ENCODE peak calls at places on chromosomes 16 and 17, in four cellular contexts. N is effector memory CD8-positive, alpha-beta T cell; Y is activated effector memory CD4-positive, alpha-beta T cell treated with anti-CD3 and anti-CD28 coated beads, Interleukin-2, amount 50 U/mL, for 16 hours; U is T1000. J is an unnamed sample.

GRCh38 chr17:55699178-55699865 is 23.3 kb downstream of the TMEM100 start:
- DNase-seq in N (no peak), Y (no peak), U (no peak), J (no peak)

GRCh38 chr16:15701975-15702970 is 52.2 kb downstream of the NDE1 start:
- DNase-seq in U (no peak), N (no peak), Y (no peak), J (no peak)

GRCh38 chr17:58677204-58677880 is 14.5 kb downstream of the TEX14 start:
- DNase-seq in U (no peak), N (no peak), Y (no peak), J (no peak)

GRCh38 chr17:63455417-63455816 is 9.3 kb upstream of the CYB561 start:
- DNase-seq in N (no peak), Y (no peak), U (no peak), J (no peak)

GRCh38 chr17:37098910-37099664 is 150.3 kb downstream of the AATF start:
- DNase-seq in N (no peak), Y (no peak), U (no peak), J (no peak)

GRCh38 chr17:13594762-13595697 is 6.7 kb downstream of the HS3ST3A1 start:
- DNase-seq in Y (peak), N (peak), U (peak), J (peak)

GRCh38 chr17:73474370-73474988 is 162.7 kb upstream of the CDC42EP4 start:
- DNase-seq in U (no peak), Y (no peak), N (no peak), J (no peak)

GRCh38 chr16:57091200-57091989 is 988 bp upstream of the CPNE2 start:
- DNase-seq in U (peak), Y (no peak), N (no peak), J (no peak)

GRCh38 chr16:28298511-28298878 is 6.2 kb downstream of the SBK1 start:
- DNase-seq in U (no peak), N (no peak), Y (no peak), J (no peak)

GRCh38 chr17:3546521-3546920 is 11.1 kb downstream of the TRPV3 start:
- DNase-seq in U (no peak), N (no peak), Y (no peak), J (no peak)

GRCh38 chr16:79434097-79434496 is 166.4 kb downstream of the MAF start:
- DNase-seq in Y (no peak), U (no peak), N (no peak), J (no peak)

GRCh38 chr17:18172528-18173278 is 10.9 kb upstream of the ALKBH5 start:
- DNase-seq in Y (no peak), U (no peak), N (no peak), J (no peak)

GRCh38 chr17:51857052-51857593 is 301.4 kb downstream of the CA10 start:
- DNase-seq in Y (no peak), N (no peak), U (no peak), J (no peak)

GRCh38 chr16:31177136-31177535 is 2.8 kb upstream of the FUS start:
- DNase-seq in U (no peak), Y (peak), N (peak), J (peak)

GRCh38 chr17:15882058-15882720 is 62.7 kb upstream of the ADORA2B start:
- DNase-seq in N (no peak), U (no peak), Y (no peak), J (no peak)

GRCh38 chr17:60090412-60090811 is 11.7 kb upstream of the HEATR6 start:
- DNase-seq in U (no peak), Y (no peak), N (no peak), J (no peak)

GRCh38 chr16:88507231-88507743 is 54.2 kb downstream of the ZFPM1 start:
- DNase-seq in Y (no peak), N (no peak), U (no peak), J (no peak)

GRCh38 chr17:42179911-42180410 is 981 bp downstream of the KCNH4 start:
- DNase-seq in Y (no peak), U (no peak), N (no peak), J (no peak)

GRCh38 chr16:88725609-88726407 is 19.5 kb downstream of the CTU2 start:
- DNase-seq in N (no peak), Y (no peak), U (no peak), J (no peak)

GRCh38 chr17:40873255-40873654 is 6.2 kb upstream of the KRT12 start:
- DNase-seq in Y (no peak), U (no peak), N (no peak), J (no peak)

GRCh38 chr17:20120835-20121234 is 111.7 kb downstream of the SPECC1 start:
- DNase-seq in Y (no peak), N (no peak), U (no peak), J (no peak)

GRCh38 chr17:6986676-6987075 is 9.2 kb upstream of the ALOX12 start:
- DNase-seq in Y (no peak), U (no peak), N (no peak), J (no peak)

GRCh38 chr17:28896884-28897768 is at the start of gene FLOT2:
- DNase-seq in N (peak), U (peak), Y (peak), J (peak)

GRCh38 chr17:5798104-5798503 is 213.8 kb upstream of the NLRP1 start:
- DNase-seq in Y (no peak), U (no peak), N (no peak), J (no peak)

GRCh38 chr17:33756021-33756420 is 462.9 kb upstream of the ASIC2 start:
- DNase-seq in N (no peak), U (no peak), Y (no peak), J (no peak)

J was measured in T-cell.